ENCODE peak calls at places on chromosomes 16 and 17, in four cellular contexts. H is hepatocyte, M is IMR-90, R is colonic mucosa. K is an unnamed sample.

GRCh38 chr17:42194133-42194899 is at the start of gene GHDC:
- DNase-seq in H (peak; percentile 76), M (peak; percentile 64), R (peak; percentile 95), K (no peak)

GRCh38 chr17:68456529-68457167 is 648 bp downstream of the WIPI1 start:
- DNase-seq in H (peak; percentile 90), M (peak; percentile 90), R (peak; percentile 85), K (peak; percentile 47)

GRCh38 chr17:58005031-58005727 is 1.9 kb downstream of the SRSF1 start:
- DNase-seq in H (no peak), M (peak; percentile 27), R (peak; percentile 24), K (no peak)

GRCh38 chr17:82878545-82878944 is 38.7 kb upstream of the ZNF750 start:
- DNase-seq in H (no peak), M (no peak), R (no peak), K (no peak)

GRCh38 chr16:57530104-57530522 is 6.3 kb downstream of the CCDC102A start:
- DNase-seq in H (peak; percentile 79), M (peak; percentile 76), R (peak; percentile 49), K (no peak)

GRCh38 chr17:8119575-8120519 is 1.5 kb upstream of the ALOXE3 start:
- DNase-seq in H (peak; percentile 91), M (peak; percentile 92), R (peak; percentile 94), K (peak; percentile 80)

GRCh38 chr17:8830141-8830540 is 31.0 kb upstream of the MFSD6L start:
- DNase-seq in H (no peak), M (no peak), R (no peak), K (no peak)

GRCh38 chr17:27944546-27945332 is 51.6 kb upstream of the LYRM9 start:
- DNase-seq in H (no peak), M (no peak), R (no peak), K (no peak)

GRCh38 chr16:87196229-87196628 is 121.0 kb downstream of the C16orf95 start:
- DNase-seq in H (no peak), M (no peak), R (no peak), K (no peak)

GRCh38 chr17:30323895-30324319 is 9.9 kb downstream of the TMIGD1 start:
- DNase-seq in H (no peak), M (no peak), R (peak; percentile 60), K (no peak)

GRCh38 chr17:72432143-72432604 is 311.4 kb downstream of the SOX9 start:
- DNase-seq in H (no peak), M (peak; percentile 53), R (peak; percentile 73), K (no peak)

GRCh38 chr17:82882715-82883446 is 43.1 kb upstream of the ZNF750 start:
- DNase-seq in H (peak; percentile 51), M (no peak), R (peak; percentile 75), K (no peak)

GRCh38 chr16:2496223-2497115 is 17.3 kb upstream of the ATP6V0C start:
- DNase-seq in H (no peak), M (no peak), R (no peak), K (no peak)

GRCh38 chr16:5870886-5871715 is 773.5 kb upstream of the EEF2KMT start:
- DNase-seq in H (no peak), M (no peak), R (no peak), K (no peak)

GRCh38 chr16:48812856-48813255 is 202.9 kb upstream of the N4BP1 start:
- DNase-seq in H (no peak), M (no peak), R (no peak), K (no peak)

GRCh38 chr17:6639651-6640535 is 618 bp downstream of the KIAA0753 start:
- DNase-seq in H (peak; percentile 75), M (peak; percentile 38), R (peak; percentile 42), K (no peak)

GRCh38 chr17:65514541-65514940 is 46.9 kb downstream of the AXIN2 start:
- DNase-seq in H (no peak), M (peak; percentile 14), R (no peak), K (no peak)

GRCh38 chr17:60392845-60393702 is 1.1 kb upstream of the USP32 start:
- DNase-seq in H (peak; percentile 58), M (peak; percentile 60), R (peak; percentile 74), K (no peak)

GRCh38 chr17:38464251-38464722 is 36.0 kb downstream of the ARHGAP23 start:
- DNase-seq in H (no peak), M (no peak), R (no peak), K (no peak)

GRCh38 chr16:85137323-85138072 is 25.2 kb upstream of the CIBAR2 start:
- DNase-seq in H (peak; percentile 92), M (peak; percentile 85), R (peak; percentile 82), K (no peak)

GRCh38 chr16:64133396-64133795 is 988.5 kb downstream of the CDH11 start:
- DNase-seq in H (peak; percentile 8), M (no peak), R (no peak), K (no peak)

GRCh38 chr17:40086150-40087044 is 14.0 kb downstream of the NR1D1 start:
- DNase-seq in H (peak; percentile 72), M (no peak), R (no peak), K (no peak)

GRCh38 chr17:38428643-38429371 is 543 bp downstream of the ARHGAP23 start:
- DNase-seq in H (peak; percentile 62), M (peak; percentile 46), R (no peak), K (no peak)

GRCh38 chr16:82507271-82507670 is 119.5 kb upstream of the CDH13 start:
- DNase-seq in H (no peak), M (no peak), R (no peak), K (no peak)

GRCh38 chr17:69404398-69404797 is 10.1 kb upstream of the MAP2K6 start:
- DNase-seq in H (no peak), M (peak; percentile 55), R (no peak), K (no peak)

GRCh38 chr16:55915116-55915827 is 40.1 kb upstream of the CES5A start:
- DNase-seq in H (no peak), M (no peak), R (no peak), K (no peak)

GRCh38 chr17:44106801-44107200 is 16.6 kb downstream of the HDAC5 start:
- DNase-seq in H (no peak), M (no peak), R (no peak), K (no peak)

GRCh38 chr17:44108440-44109311 is 14.8 kb downstream of the HDAC5 start:
- DNase-seq in H (peak; percentile 91), M (peak; percentile 98), R (peak; percentile 64), K (no peak)

GRCh38 chr17:44110011-44110686 is 13.3 kb downstream of the HDAC5 start:
- DNase-seq in H (no peak), M (no peak), R (no peak), K (no peak)

GRCh38 chr17:44110823-44111633 is 12.4 kb downstream of the HDAC5 start:
- DNase-seq in H (peak; percentile 96), M (peak; percentile 86), R (peak; percentile 99), K (no peak)

DNA sequence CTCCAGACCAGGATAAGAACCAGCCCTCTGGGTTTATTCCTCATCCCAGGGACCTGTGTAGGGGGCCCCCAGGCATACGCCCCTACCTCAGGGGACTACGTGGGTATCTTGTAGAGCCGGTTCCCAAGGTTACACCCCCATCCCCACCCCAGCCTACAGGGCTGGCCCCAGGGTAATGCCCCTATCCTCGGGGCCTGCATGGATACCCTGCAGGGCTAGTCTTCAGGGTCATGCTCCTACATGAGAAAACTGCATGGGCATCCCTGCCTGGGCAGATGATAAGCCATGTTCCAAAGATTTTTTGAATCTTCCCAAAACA is 14.2 kb downstream of the HDAC5 start:
- DNase-seq in H (no peak), M (no peak), R (no peak), K (no peak)
- H3K4me3 ChIP-seq in H (no peak overlapping the region), M (peak overlapping the region; percentile 48), R (no peak overlapping the region), K (no peak overlapping the region)

GRCh38 chr17:75512946-75513666 is 2.2 kb downstream of the CASKIN2 start:
- DNase-seq in H (no peak), M (peak; percentile 50), R (no peak), K (no peak)

GRCh38 chr17:75508848-75509450 is 6.4 kb downstream of the CASKIN2 start:
- DNase-seq in H (no peak), M (no peak), R (no peak), K (no peak)

GRCh38 chr17:75509528-75510258 is 5.6 kb downstream of the CASKIN2 start:
- DNase-seq in H (no peak), M (no peak), R (no peak), K (no peak)

GRCh38 chr17:75511610-75512575 is 3.4 kb downstream of the CASKIN2 start:
- DNase-seq in H (peak; percentile 74), M (no peak), R (no peak), K (no peak)

DNA sequence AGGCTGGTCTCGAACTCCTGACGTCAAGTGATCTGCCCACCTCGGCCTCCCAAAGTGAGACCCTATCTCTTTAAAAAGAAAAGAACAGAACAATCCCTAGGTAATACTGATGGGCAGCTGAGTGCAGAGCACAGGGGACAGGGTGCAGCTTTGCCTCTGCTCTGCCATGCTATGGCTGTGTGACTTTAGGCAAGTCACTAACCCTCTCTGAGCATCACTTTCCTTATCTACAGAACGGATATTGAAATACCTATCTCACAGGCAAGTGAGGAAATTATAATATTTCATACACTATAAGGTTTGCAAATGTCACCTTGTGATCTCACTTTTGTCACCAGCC is 4.1 kb downstream of the CASKIN2 start:
- DNase-seq in H (no peak), M (no peak), R (no peak), K (no peak)
- H3K4me3 ChIP-seq in H (no peak overlapping the region), M (no peak overlapping the region), R (no peak overlapping the region), K (no peak overlapping the region)

GRCh38 chr16:30476991-30477390 is 4.4 kb downstream of the ITGAL start:
- DNase-seq in H (no peak), M (no peak), R (no peak), K (no peak)

GRCh38 chr16:30474062-30474452 is 1.5 kb downstream of the ITGAL start:
- DNase-seq in H (no peak), M (no peak), R (no peak), K (no peak)

GRCh38 chr16:30472328-30472942 is at the start of gene ITGAL:
- DNase-seq in H (no peak), M (no peak), R (peak; percentile 46), K (no peak)

GRCh38 chr16:30473231-30474061 is 904 bp downstream of the ITGAL start:
- DNase-seq in H (no peak), M (no peak), R (no peak), K (no peak)

DNA sequence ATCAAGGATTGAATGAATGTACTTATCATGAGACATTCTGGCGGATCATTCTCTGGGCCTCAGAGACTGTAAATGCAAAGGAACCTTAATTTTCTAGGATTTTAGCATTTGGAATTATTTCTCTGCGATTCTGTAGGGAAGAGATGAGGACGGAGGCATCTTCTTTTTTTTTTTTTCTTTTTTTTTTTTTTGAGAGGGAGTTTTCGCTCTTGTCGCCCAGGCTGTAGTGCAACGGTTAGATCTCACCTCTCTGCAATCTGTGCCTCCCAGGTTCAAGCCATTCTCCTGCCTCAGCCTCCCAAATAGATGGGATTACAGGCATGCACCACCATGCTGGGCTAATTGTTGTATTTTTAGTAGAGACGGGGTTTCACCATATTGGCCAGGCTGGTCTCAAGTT is 2.1 kb downstream of the ITGAL start:
- DNase-seq in H (no peak), M (no peak), R (no peak), K (no peak)
- H3K4me3 ChIP-seq in H (no peak overlapping the region), M (no peak overlapping the region), R (peak overlapping the region; percentile 23), K (no peak overlapping the region)

DNA sequence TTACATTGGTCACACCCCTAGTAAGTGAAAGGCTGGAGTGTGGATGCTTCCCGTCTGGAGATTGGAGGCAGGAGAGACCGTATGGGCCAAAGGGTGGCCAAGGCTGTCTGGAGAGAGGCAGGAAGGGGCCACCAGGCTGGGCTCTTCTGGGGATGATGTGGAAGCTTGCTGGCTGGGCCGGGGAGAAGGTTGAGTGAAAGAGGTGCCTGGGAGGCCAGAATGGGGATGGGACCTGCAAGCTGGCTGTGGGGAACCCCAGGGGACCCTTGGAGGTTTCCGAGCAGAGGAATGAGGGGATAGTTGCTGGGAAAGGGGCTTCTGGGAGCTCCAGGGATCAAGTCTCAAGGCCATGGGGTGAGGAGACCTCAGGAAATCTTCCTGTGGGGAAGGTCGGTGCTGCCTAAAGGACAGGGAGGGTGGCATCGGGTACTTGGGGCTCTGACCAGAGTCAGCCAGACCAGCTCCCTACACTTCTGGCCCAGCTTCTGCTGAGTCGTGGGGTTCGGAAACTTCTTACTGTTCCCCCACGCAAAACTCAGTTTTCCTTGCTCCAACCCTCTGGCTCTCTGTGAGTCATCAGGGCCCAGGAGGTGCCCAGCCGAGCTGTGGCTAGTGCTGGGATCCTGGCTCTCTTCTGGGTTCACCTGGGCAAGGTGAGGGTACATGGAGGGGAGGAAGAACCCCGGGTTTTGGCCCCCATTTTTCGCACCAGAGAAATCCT is 3.1 kb downstream of the MRC2 start:
- DNase-seq in H (no peak), M (peak; percentile 59), R (no peak), K (no peak)
- H3K4me3 ChIP-seq in H (no peak overlapping the region), M (no peak overlapping the region), R (no peak overlapping the region), K (no peak overlapping the region)